ENCODE peak calls at places on chromosomes 16 and 17, in six cellular contexts. One of them, this sample, is unnamed.
A peak's percentile ranks its signal among the peaks of the same experiment; 100 is the strongest.

GRCh38 chr17:4048218-4048617 is 84.0 kb upstream of the ATP2A3 start:
- DNase-seq in endothelial cell: no peak
- DNase-seq in stimulated activated CD4-positive, alpha-beta T cell treated with anti-CD3 and anti-CD28 coated beads, Interleukin-1b, Interleukin-23, amount 100 ng/mL, for 4 hours: no peak
- DNase-seq in amygdala: no peak
- DNase-seq in activated T-cell treated with anti-CD3 and anti-CD28 coated beads, Interleukin-2, amount 50 U/mL, for 4 hours: no peak
- DNase-seq in AML-193: no peak
- DNase-seq in this sample: no peak

GRCh38 chr16:29820271-29820701 is at the start of gene MVP:
- DNase-seq in endothelial cell: no peak
- DNase-seq in stimulated activated CD4-positive, alpha-beta T cell treated with anti-CD3 and anti-CD28 coated beads, Interleukin-1b, Interleukin-23, amount 100 ng/mL, for 4 hours: peak; percentile 46
- DNase-seq in amygdala: no peak
- DNase-seq in activated T-cell treated with anti-CD3 and anti-CD28 coated beads, Interleukin-2, amount 50 U/mL, for 4 hours: peak; percentile 42
- DNase-seq in AML-193: peak; percentile 64
- DNase-seq in this sample: peak; percentile 79

GRCh38 chr16:56776562-56776961 is 46.6 kb downstream of the NUP93 start:
- DNase-seq in endothelial cell: no peak
- DNase-seq in stimulated activated CD4-positive, alpha-beta T cell treated with anti-CD3 and anti-CD28 coated beads, Interleukin-1b, Interleukin-23, amount 100 ng/mL, for 4 hours: no peak
- DNase-seq in amygdala: no peak
- DNase-seq in activated T-cell treated with anti-CD3 and anti-CD28 coated beads, Interleukin-2, amount 50 U/mL, for 4 hours: no peak
- DNase-seq in AML-193: no peak
- DNase-seq in this sample: peak; percentile 48

GRCh38 chr16:2858245-2859025 is 465 bp upstream of the PRSS22 start:
- DNase-seq in endothelial cell: no peak
- DNase-seq in stimulated activated CD4-positive, alpha-beta T cell treated with anti-CD3 and anti-CD28 coated beads, Interleukin-1b, Interleukin-23, amount 100 ng/mL, for 4 hours: no peak
- DNase-seq in amygdala: no peak
- DNase-seq in activated T-cell treated with anti-CD3 and anti-CD28 coated beads, Interleukin-2, amount 50 U/mL, for 4 hours: no peak
- DNase-seq in AML-193: no peak
- DNase-seq in this sample: no peak

GRCh38 chr17:9918804-9919352 is 13.8 kb upstream of the RCVRN start:
- DNase-seq in endothelial cell: no peak
- DNase-seq in stimulated activated CD4-positive, alpha-beta T cell treated with anti-CD3 and anti-CD28 coated beads, Interleukin-1b, Interleukin-23, amount 100 ng/mL, for 4 hours: no peak
- DNase-seq in amygdala: no peak
- DNase-seq in activated T-cell treated with anti-CD3 and anti-CD28 coated beads, Interleukin-2, amount 50 U/mL, for 4 hours: no peak
- DNase-seq in AML-193: no peak
- DNase-seq in this sample: no peak

GRCh38 chr17:38915639-38915995 is 9.8 kb upstream of the LASP1NB start:
- DNase-seq in endothelial cell: no peak
- DNase-seq in stimulated activated CD4-positive, alpha-beta T cell treated with anti-CD3 and anti-CD28 coated beads, Interleukin-1b, Interleukin-23, amount 100 ng/mL, for 4 hours: no peak
- DNase-seq in amygdala: no peak
- DNase-seq in activated T-cell treated with anti-CD3 and anti-CD28 coated beads, Interleukin-2, amount 50 U/mL, for 4 hours: no peak
- DNase-seq in AML-193: no peak
- DNase-seq in this sample: no peak

GRCh38 chr17:79842136-79842655 is 3.0 kb upstream of the CBX4 start:
- DNase-seq in endothelial cell: no peak
- DNase-seq in stimulated activated CD4-positive, alpha-beta T cell treated with anti-CD3 and anti-CD28 coated beads, Interleukin-1b, Interleukin-23, amount 100 ng/mL, for 4 hours: no peak
- DNase-seq in amygdala: no peak
- DNase-seq in activated T-cell treated with anti-CD3 and anti-CD28 coated beads, Interleukin-2, amount 50 U/mL, for 4 hours: no peak
- DNase-seq in AML-193: no peak
- DNase-seq in this sample: no peak

GRCh38 chr17:40084477-40084876 is 15.9 kb downstream of the NR1D1 start:
- DNase-seq in endothelial cell: no peak
- DNase-seq in stimulated activated CD4-positive, alpha-beta T cell treated with anti-CD3 and anti-CD28 coated beads, Interleukin-1b, Interleukin-23, amount 100 ng/mL, for 4 hours: no peak
- DNase-seq in amygdala: no peak
- DNase-seq in activated T-cell treated with anti-CD3 and anti-CD28 coated beads, Interleukin-2, amount 50 U/mL, for 4 hours: no peak
- DNase-seq in AML-193: no peak
- DNase-seq in this sample: peak; percentile 26

GRCh38 chr16:87068316-87068715 is 248.9 kb downstream of the C16orf95 start:
- DNase-seq in endothelial cell: no peak
- DNase-seq in stimulated activated CD4-positive, alpha-beta T cell treated with anti-CD3 and anti-CD28 coated beads, Interleukin-1b, Interleukin-23, amount 100 ng/mL, for 4 hours: no peak
- DNase-seq in amygdala: no peak
- DNase-seq in activated T-cell treated with anti-CD3 and anti-CD28 coated beads, Interleukin-2, amount 50 U/mL, for 4 hours: no peak
- DNase-seq in AML-193: no peak
- DNase-seq in this sample: no peak

GRCh38 chr17:49508891-49509587 is 13.9 kb downstream of the NGFR start:
- DNase-seq in endothelial cell: no peak
- DNase-seq in stimulated activated CD4-positive, alpha-beta T cell treated with anti-CD3 and anti-CD28 coated beads, Interleukin-1b, Interleukin-23, amount 100 ng/mL, for 4 hours: no peak
- DNase-seq in amygdala: no peak
- DNase-seq in activated T-cell treated with anti-CD3 and anti-CD28 coated beads, Interleukin-2, amount 50 U/mL, for 4 hours: no peak
- DNase-seq in AML-193: no peak
- DNase-seq in this sample: no peak

GRCh38 chr16:81489547-81490267 is 45.1 kb downstream of the CMIP start:
- DNase-seq in endothelial cell: no peak
- DNase-seq in stimulated activated CD4-positive, alpha-beta T cell treated with anti-CD3 and anti-CD28 coated beads, Interleukin-1b, Interleukin-23, amount 100 ng/mL, for 4 hours: no peak
- DNase-seq in amygdala: no peak
- DNase-seq in activated T-cell treated with anti-CD3 and anti-CD28 coated beads, Interleukin-2, amount 50 U/mL, for 4 hours: no peak
- DNase-seq in AML-193: no peak
- DNase-seq in this sample: no peak

GRCh38 chr16:4053663-4054479 is 62.4 kb downstream of the ADCY9 start:
- DNase-seq in endothelial cell: no peak
- DNase-seq in stimulated activated CD4-positive, alpha-beta T cell treated with anti-CD3 and anti-CD28 coated beads, Interleukin-1b, Interleukin-23, amount 100 ng/mL, for 4 hours: no peak
- DNase-seq in amygdala: no peak
- DNase-seq in activated T-cell treated with anti-CD3 and anti-CD28 coated beads, Interleukin-2, amount 50 U/mL, for 4 hours: no peak
- DNase-seq in AML-193: peak; percentile 89
- DNase-seq in this sample: peak; percentile 82

GRCh38 chr16:65576139-65576538 is 454.3 kb upstream of the CDH11 start:
- DNase-seq in endothelial cell: no peak
- DNase-seq in stimulated activated CD4-positive, alpha-beta T cell treated with anti-CD3 and anti-CD28 coated beads, Interleukin-1b, Interleukin-23, amount 100 ng/mL, for 4 hours: no peak
- DNase-seq in amygdala: no peak
- DNase-seq in activated T-cell treated with anti-CD3 and anti-CD28 coated beads, Interleukin-2, amount 50 U/mL, for 4 hours: no peak
- DNase-seq in AML-193: no peak
- DNase-seq in this sample: no peak

GRCh38 chr17:31838641-31839225 is 20.3 kb downstream of the COPRS start:
- DNase-seq in endothelial cell: no peak
- DNase-seq in stimulated activated CD4-positive, alpha-beta T cell treated with anti-CD3 and anti-CD28 coated beads, Interleukin-1b, Interleukin-23, amount 100 ng/mL, for 4 hours: no peak
- DNase-seq in amygdala: no peak
- DNase-seq in activated T-cell treated with anti-CD3 and anti-CD28 coated beads, Interleukin-2, amount 50 U/mL, for 4 hours: no peak
- DNase-seq in AML-193: no peak
- DNase-seq in this sample: no peak

GRCh38 chr16:12538667-12539081 is 265.0 kb downstream of the CPPED1 start:
- DNase-seq in endothelial cell: no peak
- DNase-seq in stimulated activated CD4-positive, alpha-beta T cell treated with anti-CD3 and anti-CD28 coated beads, Interleukin-1b, Interleukin-23, amount 100 ng/mL, for 4 hours: no peak
- DNase-seq in amygdala: no peak
- DNase-seq in activated T-cell treated with anti-CD3 and anti-CD28 coated beads, Interleukin-2, amount 50 U/mL, for 4 hours: no peak
- DNase-seq in AML-193: no peak
- DNase-seq in this sample: no peak